ENCODE peak calls at places on chromosomes 16 and 17, in eight cellular contexts. M is NT2/D1; F is fibroblast of pulmonary artery; N is right lobe of liver; G is NCI-H510A; K is activated naive CD8-positive, alpha-beta T cell treated with anti-CD3 and anti-CD28 coated beads for 36 hours; S is islet precursor cell; W is stimulated activated CD4-positive, alpha-beta T cell treated with anti-CD3 and anti-CD28 coated beads, Interleukin-1b, Interleukin-23, amount 100 ng/mL, for 48 hours. R is an unnamed sample.

GRCh38 chr17:15237106-15237425 is 28.1 kb downstream of the PMP22 start:
- DNase-seq in M (no peak), F (no peak), N (no peak), G (no peak), K (no peak), S (no peak), W (no peak), R (no peak)

GRCh38 chr16:25568991-25569390 is 122.8 kb upstream of the HS3ST4 start:
- DNase-seq in M (no peak), F (no peak), N (no peak), G (no peak), K (no peak), S (no peak), W (no peak), R (no peak)

GRCh38 chr17:80750263-80750662 is 205.6 kb downstream of the RPTOR start:
- DNase-seq in M (no peak), F (no peak), N (no peak), G (no peak), K (no peak), S (peak; percentile 50), W (no peak), R (no peak)

GRCh38 chr17:34703533-34703932 is 124.2 kb downstream of the TMEM132E start:
- DNase-seq in M (peak; percentile 52), F (peak; percentile 54), N (no peak), G (no peak), K (no peak), S (peak; percentile 86), W (peak; percentile 12), R (peak; percentile 41)

GRCh38 chr17:56173026-56173425 is 19.8 kb downstream of the ANKFN1 start:
- DNase-seq in M (no peak), F (no peak), N (no peak), G (no peak), K (no peak), S (no peak), W (no peak), R (no peak)

GRCh38 chr17:79341529-79341780 is 266.8 kb downstream of the ENGASE start:
- DNase-seq in M (no peak), F (no peak), N (no peak), G (no peak), K (no peak), S (no peak), W (no peak), R (no peak)

GRCh38 chr17:39110435-39111136 is 40.9 kb downstream of the PLXDC1 start:
- DNase-seq in M (no peak), F (no peak), N (peak; percentile 93), G (no peak), K (no peak), S (no peak), W (no peak), R (no peak)

GRCh38 chr16:49619811-49620157 is 236.1 kb downstream of the ZNF423 start:
- DNase-seq in M (no peak), F (no peak), N (no peak), G (no peak), K (no peak), S (peak; percentile 15), W (no peak), R (no peak)

GRCh38 chr17:49431743-49432142 is 17.1 kb upstream of the PHB1 start:
- DNase-seq in M (no peak), F (no peak), N (no peak), G (no peak), K (no peak), S (no peak), W (no peak), R (no peak)

GRCh38 chr16:78589331-78589730 is 489.9 kb downstream of the WWOX start:
- DNase-seq in M (no peak), F (no peak), N (no peak), G (no peak), K (no peak), S (no peak), W (no peak), R (no peak)

GRCh38 chr16:81778861-81779539 is at the start of gene PLCG2:
- DNase-seq in M (peak; percentile 35), F (peak; percentile 16), N (peak; percentile 90), G (no peak), K (peak; percentile 84), S (peak; percentile 83), W (peak; percentile 59), R (peak; percentile 22)